ENCODE peak calls at places on chromosomes 4 and X, in ten cellular contexts. One of them, this sample, is unnamed.

GRCh38 chr4:38856524-38857337 is at the start of gene TLR6:
- DNase-seq in mucosa of gallbladder: peak
- DNase-seq in fibroblast of lung: peak
- DNase-seq in KG1: peak
- DNase-seq in ureter: no peak
- DNase-seq in activated T-cell treated with anti-CD3 and anti-CD28 coated beads for 48 hours: peak
- DNase-seq in effector memory CD4-positive, alpha-beta T cell: peak
- DNase-seq in MV-4-11: peak
- DNase-seq in ovary: peak
- DNase-seq in NCI-H1092: peak
- DNase-seq in this sample: no peak

GRCh38 chr4:145679520-145679919 is 426 bp upstream of the C4orf51 start:
- DNase-seq in activated T-cell treated with anti-CD3 and anti-CD28 coated beads for 48 hours: no peak
- DNase-seq in fibroblast of lung: peak
- DNase-seq in ovary: no peak
- DNase-seq in mucosa of gallbladder: peak
- DNase-seq in MV-4-11: no peak
- DNase-seq in NCI-H1092: peak
- DNase-seq in effector memory CD4-positive, alpha-beta T cell: no peak
- DNase-seq in KG1: no peak
- DNase-seq in ureter: peak
- DNase-seq in this sample: no peak

GRCh38 chr4:182730791-182731190 is 186.4 kb downstream of the DCTD start:
- DNase-seq in NCI-H1092: no peak
- DNase-seq in ureter: no peak
- DNase-seq in ovary: no peak
- DNase-seq in effector memory CD4-positive, alpha-beta T cell: no peak
- DNase-seq in mucosa of gallbladder: no peak
- DNase-seq in KG1: no peak
- DNase-seq in activated T-cell treated with anti-CD3 and anti-CD28 coated beads for 48 hours: no peak
- DNase-seq in fibroblast of lung: no peak
- DNase-seq in MV-4-11: no peak
- DNase-seq in this sample: no peak

GRCh38 chrX:120419465-120419864 is 49.6 kb downstream of the LAMP2 start:
- DNase-seq in effector memory CD4-positive, alpha-beta T cell: peak
- DNase-seq in MV-4-11: no peak
- DNase-seq in activated T-cell treated with anti-CD3 and anti-CD28 coated beads for 48 hours: no peak
- DNase-seq in fibroblast of lung: no peak
- DNase-seq in NCI-H1092: no peak
- DNase-seq in mucosa of gallbladder: no peak
- DNase-seq in ovary: no peak
- DNase-seq in ureter: no peak
- DNase-seq in KG1: no peak
- DNase-seq in this sample: no peak

GRCh38 chr4:128468485-128468989 is 180.9 kb upstream of the PGRMC2 start:
- DNase-seq in MV-4-11: no peak
- DNase-seq in mucosa of gallbladder: peak
- DNase-seq in effector memory CD4-positive, alpha-beta T cell: no peak
- DNase-seq in ureter: peak
- DNase-seq in fibroblast of lung: peak
- DNase-seq in NCI-H1092: no peak
- DNase-seq in ovary: peak
- DNase-seq in KG1: no peak
- DNase-seq in activated T-cell treated with anti-CD3 and anti-CD28 coated beads for 48 hours: no peak
- DNase-seq in this sample: no peak

GRCh38 chr4:14241574-14241973 is 614.0 kb upstream of the BOD1L1 start:
- DNase-seq in fibroblast of lung: peak
- DNase-seq in effector memory CD4-positive, alpha-beta T cell: no peak
- DNase-seq in KG1: no peak
- DNase-seq in ureter: no peak
- DNase-seq in activated T-cell treated with anti-CD3 and anti-CD28 coated beads for 48 hours: no peak
- DNase-seq in mucosa of gallbladder: no peak
- DNase-seq in NCI-H1092: no peak
- DNase-seq in MV-4-11: no peak
- DNase-seq in ovary: no peak
- DNase-seq in this sample: no peak

GRCh38 chrX:105872921-105873320 is 50.6 kb downstream of the NRK start:
- DNase-seq in KG1: no peak
- DNase-seq in NCI-H1092: peak
- DNase-seq in activated T-cell treated with anti-CD3 and anti-CD28 coated beads for 48 hours: no peak
- DNase-seq in mucosa of gallbladder: no peak
- DNase-seq in effector memory CD4-positive, alpha-beta T cell: no peak
- DNase-seq in ureter: no peak
- DNase-seq in MV-4-11: no peak
- DNase-seq in fibroblast of lung: peak
- DNase-seq in ovary: no peak
- DNase-seq in this sample: no peak

GRCh38 chr4:113645771-113646455 is 115.6 kb downstream of the CAMK2D start:
- DNase-seq in MV-4-11: no peak
- DNase-seq in fibroblast of lung: peak
- DNase-seq in ovary: no peak
- DNase-seq in mucosa of gallbladder: peak
- DNase-seq in KG1: no peak
- DNase-seq in ureter: peak
- DNase-seq in effector memory CD4-positive, alpha-beta T cell: no peak
- DNase-seq in activated T-cell treated with anti-CD3 and anti-CD28 coated beads for 48 hours: no peak
- DNase-seq in NCI-H1092: peak
- DNase-seq in this sample: no peak

GRCh38 chrX:65596270-65596669 is 61.7 kb upstream of the LAS1L start:
- DNase-seq in mucosa of gallbladder: peak
- DNase-seq in NCI-H1092: no peak
- DNase-seq in ureter: no peak
- DNase-seq in fibroblast of lung: peak
- DNase-seq in MV-4-11: peak
- DNase-seq in activated T-cell treated with anti-CD3 and anti-CD28 coated beads for 48 hours: peak
- DNase-seq in ovary: no peak
- DNase-seq in KG1: no peak
- DNase-seq in effector memory CD4-positive, alpha-beta T cell: peak
- DNase-seq in this sample: peak

GRCh38 chr4:158043971-158044618 is 128.7 kb downstream of the GASK1B start:
- DNase-seq in NCI-H1092: no peak
- DNase-seq in effector memory CD4-positive, alpha-beta T cell: no peak
- DNase-seq in KG1: no peak
- DNase-seq in fibroblast of lung: no peak
- DNase-seq in ovary: no peak
- DNase-seq in mucosa of gallbladder: no peak
- DNase-seq in activated T-cell treated with anti-CD3 and anti-CD28 coated beads for 48 hours: no peak
- DNase-seq in MV-4-11: no peak
- DNase-seq in ureter: no peak
- DNase-seq in this sample: no peak

GRCh38 chr4:95522682-95523410 is 25.9 kb downstream of the UNC5C start:
- DNase-seq in mucosa of gallbladder: no peak
- DNase-seq in NCI-H1092: no peak
- DNase-seq in activated T-cell treated with anti-CD3 and anti-CD28 coated beads for 48 hours: no peak
- DNase-seq in effector memory CD4-positive, alpha-beta T cell: no peak
- DNase-seq in KG1: no peak
- DNase-seq in ureter: no peak
- DNase-seq in ovary: no peak
- DNase-seq in MV-4-11: peak
- DNase-seq in fibroblast of lung: no peak
- DNase-seq in this sample: no peak

GRCh38 chr4:86472377-86473019 is 112.6 kb upstream of the MAPK10 start:
- DNase-seq in mucosa of gallbladder: no peak
- DNase-seq in MV-4-11: no peak
- DNase-seq in ureter: no peak
- DNase-seq in NCI-H1092: no peak
- DNase-seq in activated T-cell treated with anti-CD3 and anti-CD28 coated beads for 48 hours: no peak
- DNase-seq in ovary: no peak
- DNase-seq in KG1: no peak
- DNase-seq in fibroblast of lung: no peak
- DNase-seq in effector memory CD4-positive, alpha-beta T cell: no peak
- DNase-seq in this sample: no peak

GRCh38 chrX:134236690-134237362 is at the start of gene CCDC160:
- DNase-seq in mucosa of gallbladder: peak
- DNase-seq in MV-4-11: no peak
- DNase-seq in KG1: no peak
- DNase-seq in ureter: no peak
- DNase-seq in fibroblast of lung: peak
- DNase-seq in activated T-cell treated with anti-CD3 and anti-CD28 coated beads for 48 hours: peak
- DNase-seq in effector memory CD4-positive, alpha-beta T cell: no peak
- DNase-seq in NCI-H1092: peak
- DNase-seq in ovary: peak
- DNase-seq in this sample: no peak

GRCh38 chrX:4182010-4182806 is 468.8 kb upstream of the PRKX start:
- DNase-seq in MV-4-11: no peak
- DNase-seq in effector memory CD4-positive, alpha-beta T cell: no peak
- DNase-seq in ureter: no peak
- DNase-seq in mucosa of gallbladder: no peak
- DNase-seq in ovary: no peak
- DNase-seq in KG1: no peak
- DNase-seq in NCI-H1092: no peak
- DNase-seq in fibroblast of lung: no peak
- DNase-seq in activated T-cell treated with anti-CD3 and anti-CD28 coated beads for 48 hours: no peak
- DNase-seq in this sample: no peak

GRCh38 chr4:60945641-60946040 is 254.5 kb upstream of the ADGRL3 start:
- DNase-seq in effector memory CD4-positive, alpha-beta T cell: no peak
- DNase-seq in KG1: no peak
- DNase-seq in ovary: no peak
- DNase-seq in fibroblast of lung: no peak
- DNase-seq in mucosa of gallbladder: no peak
- DNase-seq in activated T-cell treated with anti-CD3 and anti-CD28 coated beads for 48 hours: no peak
- DNase-seq in ureter: no peak
- DNase-seq in NCI-H1092: no peak
- DNase-seq in MV-4-11: no peak
- DNase-seq in this sample: no peak